ENCODE peak calls at places on chromosomes 7 and 10, in eight cellular contexts. V is neural crest cell, I is GM13977, N is prostate gland, T is Calu3, K is bronchial epithelial cell, E is GM12865, O is kidney epithelial cell. Z is an unnamed sample.

GRCh38 chr7:34225193-34225592 is 319.9 kb downstream of the BMPER start:
- DNase-seq in V (no peak), I (no peak), N (no peak), T (no peak), K (no peak), E (no peak), O (no peak), Z (no peak)

GRCh38 chr7:6106140-6106904 is 75.1 kb downstream of the ANKRD61 start:
- DNase-seq in V (no peak), I (peak; percentile 25), N (peak; percentile 17), T (peak; percentile 56), K (peak; percentile 47), E (peak; percentile 67), O (no peak), Z (no peak)

GRCh38 chr7:33932832-33933468 is 27.6 kb downstream of the BMPER start:
- DNase-seq in V (peak; percentile 86), I (peak; percentile 51), N (peak; percentile 77), T (peak; percentile 87), K (peak; percentile 82), E (peak; percentile 63), O (peak; percentile 43), Z (peak; percentile 89)

GRCh38 chr10:61763778-61764177 is 101.0 kb downstream of the CABCOCO1 start:
- DNase-seq in V (no peak), I (no peak), N (no peak), T (no peak), K (no peak), E (no peak), O (no peak), Z (no peak)

GRCh38 chr7:112529486-112529885 is 48.7 kb downstream of the LSMEM1 start:
- DNase-seq in V (no peak), I (no peak), N (no peak), T (no peak), K (peak; percentile 5), E (no peak), O (no peak), Z (no peak)

GRCh38 chr7:5296627-5297226 is 14.0 kb downstream of the SLC29A4 start:
- DNase-seq in V (peak; percentile 57), I (peak; percentile 86), N (peak; percentile 22), T (no peak), K (no peak), E (peak; percentile 57), O (no peak), Z (peak; percentile 86)

GRCh38 chr7:155357573-155358041 is 59.9 kb downstream of the INSIG1 start:
- DNase-seq in V (no peak), I (no peak), N (no peak), T (no peak), K (peak; percentile 10), E (no peak), O (no peak), Z (peak; percentile 9)

GRCh38 chr7:137873524-137873923 is 26.8 kb upstream of the DGKI start:
- DNase-seq in V (no peak), I (no peak), N (no peak), T (no peak), K (no peak), E (peak; percentile 45), O (no peak), Z (no peak)

GRCh38 chr7:47152307-47152706 is 429.6 kb downstream of the TNS3 start:
- DNase-seq in V (no peak), I (no peak), N (no peak), T (no peak), K (no peak), E (no peak), O (no peak), Z (no peak)

GRCh38 chr7:47149971-47150370 is 431.9 kb downstream of the TNS3 start:
- DNase-seq in V (no peak), I (no peak), N (no peak), T (no peak), K (no peak), E (no peak), O (no peak), Z (no peak)

GRCh38 chr7:47149208-47149864 is 432.6 kb downstream of the TNS3 start:
- DNase-seq in V (no peak), I (no peak), N (no peak), T (no peak), K (no peak), E (peak; percentile 16), O (no peak), Z (no peak)

GRCh38 chr7:47148541-47149207 is 433.2 kb downstream of the TNS3 start:
- DNase-seq in V (no peak), I (no peak), N (no peak), T (no peak), K (no peak), E (no peak), O (no peak), Z (no peak)

DNA sequence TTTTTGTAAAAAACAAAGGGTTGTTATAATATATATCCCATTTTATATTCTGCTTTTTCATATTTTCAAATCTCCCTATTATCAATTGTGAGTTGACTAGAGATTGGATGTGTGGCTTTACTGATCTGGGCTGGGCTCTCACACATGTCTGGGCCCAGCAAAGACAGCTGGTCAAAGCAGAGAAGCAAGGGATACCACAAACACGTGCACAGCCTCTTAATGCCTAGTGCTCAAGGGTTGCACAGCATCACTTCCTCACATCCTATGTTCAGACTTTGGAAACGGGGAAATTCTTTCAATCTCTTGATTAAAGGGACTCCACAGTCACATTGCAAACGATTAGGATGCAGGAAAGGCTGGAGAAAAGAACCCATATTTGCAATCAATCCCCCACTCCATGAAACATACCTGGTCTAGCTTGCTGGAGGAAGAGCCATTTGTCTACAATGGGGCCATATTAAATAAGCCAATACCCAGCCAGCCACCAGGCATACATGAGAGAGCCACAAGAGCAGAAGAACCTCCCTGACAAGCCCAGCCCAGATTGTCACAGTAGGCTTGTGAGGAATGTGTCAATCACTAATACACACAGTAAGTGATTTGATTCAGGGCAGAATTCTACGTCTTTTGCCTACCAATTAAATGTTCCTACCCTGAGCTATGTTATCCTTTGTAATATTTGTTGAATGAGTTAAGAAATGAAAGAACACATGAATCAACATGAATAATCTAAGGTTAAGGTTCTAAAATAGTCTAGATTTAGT is 431.2 kb downstream of the TNS3 start:
- DNase-seq in V (no peak), I (no peak), N (no peak), T (no peak), K (no peak), E (no peak), O (no peak), Z (no peak)
- TF ChIP-seq CTCF in V (no peak), I (no peak), N (no peak), T (no peak), K (no peak), E (no peak), O (no peak), Z (no peak)

GRCh38 chr10:91043173-91043910 is 122.5 kb upstream of the ANKRD1 start:
- DNase-seq in V (no peak), I (no peak), N (no peak), T (peak; percentile 1), K (peak; percentile 21), E (peak; percentile 23), O (no peak), Z (no peak)
- TF ChIP-seq CTCF in V (peak; percentile 57), I (peak; percentile 33), N (peak; percentile 21), T (peak; percentile 29), K (peak; percentile 40), E (peak; percentile 26), O (peak; percentile 33), Z (peak; percentile 19)

GRCh38 chr10:3409928-3410327 is 237.3 kb upstream of the PITRM1 start:
- DNase-seq in V (no peak), I (no peak), N (no peak), T (no peak), K (no peak), E (no peak), O (no peak), Z (no peak)

GRCh38 chr10:3406556-3406955 is 234.0 kb upstream of the PITRM1 start:
- DNase-seq in V (no peak), I (no peak), N (no peak), T (no peak), K (no peak), E (no peak), O (no peak), Z (no peak)

GRCh38 chr10:3411044-3411443 is 238.5 kb upstream of the PITRM1 start:
- DNase-seq in V (no peak), I (no peak), N (no peak), T (no peak), K (no peak), E (no peak), O (no peak), Z (no peak)

GRCh38 chr10:3407208-3407607 is 234.6 kb upstream of the PITRM1 start:
- DNase-seq in V (no peak), I (no peak), N (no peak), T (no peak), K (no peak), E (no peak), O (no peak), Z (no peak)

GRCh38 chr10:3408603-3409365 is 236.2 kb upstream of the PITRM1 start:
- DNase-seq in V (no peak), I (no peak), N (no peak), T (peak; percentile 38), K (no peak), E (no peak), O (no peak), Z (no peak)
- TF ChIP-seq CTCF in V (no peak), I (no peak), N (no peak), T (no peak), K (no peak), E (no peak), O (no peak), Z (no peak)

GRCh38 chr10:124911124-124912051 is 30.5 kb upstream of the ZRANB1 start:
- DNase-seq in V (no peak), I (no peak), N (peak; percentile 37), T (no peak), K (no peak), E (no peak), O (no peak), Z (no peak)
- TF ChIP-seq CTCF in V (no peak), I (peak; percentile 10), N (no peak), T (no peak), K (no peak), E (no peak), O (no peak), Z (no peak)

GRCh38 chr10:113061054-113061430 is 111.0 kb downstream of the TCF7L2 start:
- DNase-seq in V (no peak), I (no peak), N (no peak), T (no peak), K (no peak), E (no peak), O (no peak), Z (no peak)
- TF ChIP-seq CTCF in V (no peak), I (no peak), N (no peak), T (no peak), K (no peak), E (no peak), O (no peak), Z (no peak)